ENCODE peak calls at places on chromosome 18, in nine cellular contexts. X is adipocyte, M is left ventricle myocardium inferior, N is cardiac muscle cell, W is endodermal cell, V is A549, T is OCI-LY7, O is body of pancreas, L is thyroid gland. J is an unnamed sample.

GRCh38 chr18:29608982-29609381 is 1432.1 kb upstream of the CDH2 start:
- DNase-seq in O (no peak), N (no peak), L (no peak), W (no peak), X (no peak), T (no peak), V (no peak), M (no peak), J (no peak)

GRCh38 chr18:58064406-58064998 is 20.5 kb downstream of the NEDD4L start:
- DNase-seq in W (no peak), L (no peak), X (no peak), O (no peak), N (no peak), V (no peak), M (no peak), T (no peak), J (no peak)

GRCh38 chr18:44781890-44782289 is 101.2 kb downstream of the SETBP1 start:
- DNase-seq in N (peak; percentile 41), T (no peak), X (peak; percentile 88), L (no peak), V (no peak), W (no peak), M (no peak), O (no peak), J (no peak)

GRCh38 chr18:39840406-39840805 is 2114.6 kb upstream of the PIK3C3 start:
- DNase-seq in L (no peak), M (no peak), W (no peak), N (no peak), X (peak; percentile 14), T (no peak), O (no peak), V (no peak), J (no peak)

GRCh38 chr18:46253498-46253897 is 149.3 kb downstream of the HAUS1 start:
- DNase-seq in V (no peak), N (no peak), M (no peak), T (no peak), L (peak; percentile 23), X (peak; percentile 39), W (no peak), O (no peak), J (no peak)

GRCh38 chr18:34862561-34862960 is 152.5 kb downstream of the DTNA start:
- DNase-seq in X (no peak), W (no peak), N (no peak), T (no peak), M (no peak), L (no peak), O (no peak), V (no peak), J (no peak)

GRCh38 chr18:48719388-48719787 is 180.6 kb downstream of the CTIF start:
- DNase-seq in O (no peak), V (no peak), N (no peak), M (no peak), W (no peak), L (no peak), X (no peak), T (no peak), J (no peak)

GRCh38 chr18:71209944-71210343 is 921.1 kb downstream of the SOCS6 start:
- DNase-seq in X (no peak), V (no peak), N (no peak), L (no peak), M (no peak), W (no peak), T (no peak), O (no peak), J (no peak)

GRCh38 chr18:8750954-8751415 is 45.6 kb downstream of the MTCL1 start:
- DNase-seq in N (no peak), X (peak; percentile 90), V (no peak), M (no peak), L (no peak), T (no peak), W (no peak), O (no peak), J (no peak)

GRCh38 chr18:23106575-23106974 is 28.7 kb upstream of the CABLES1 start:
- DNase-seq in W (no peak), M (no peak), T (no peak), V (peak; percentile 67), O (no peak), X (peak; percentile 68), N (no peak), L (no peak), J (no peak)

GRCh38 chr18:77702686-77703085 is 453.0 kb downstream of the GALR1 start:
- DNase-seq in M (no peak), V (peak; percentile 1), L (no peak), W (peak; percentile 73), O (no peak), N (peak; percentile 5), X (peak; percentile 3), T (peak; percentile 4), J (no peak)

GRCh38 chr18:2535419-2535910 is 35.8 kb downstream of the METTL4 start:
- DNase-seq in M (no peak), L (no peak), V (no peak), T (peak; percentile 95), X (no peak), O (no peak), N (no peak), W (no peak), J (no peak)

GRCh38 chr18:42053188-42053781 is 98.3 kb downstream of the PIK3C3 start:
- DNase-seq in M (no peak), W (peak; percentile 75), X (peak; percentile 77), O (peak; percentile 27), T (peak; percentile 44), L (peak; percentile 26), N (peak; percentile 52), V (no peak), J (peak; percentile 54)

GRCh38 chr18:56233595-56233994 is 404.8 kb downstream of the TXNL1 start:
- DNase-seq in O (no peak), X (peak; percentile 89), W (no peak), N (no peak), M (no peak), V (no peak), T (no peak), L (no peak), J (no peak)

GRCh38 chr18:10234912-10235439 is 219.5 kb upstream of the APCDD1 start:
- DNase-seq in W (no peak), N (peak; percentile 35), L (no peak), M (no peak), O (no peak), T (no peak), X (peak; percentile 89), V (no peak), J (no peak)

GRCh38 chr18:21457179-21457535 is 143.3 kb downstream of the ESCO1 start:
- DNase-seq in W (no peak), N (no peak), L (no peak), M (no peak), O (no peak), T (no peak), X (peak; percentile 59), V (no peak), J (no peak)
- H3K4me1 ChIP-seq in W (no peaks in the 10 kb centered on the region), N (peaks cover 7% of the 10 kb centered on the region), L (no peaks in the 10 kb centered on the region), M (peaks cover 58% of the 10 kb centered on the region), O (no peaks in the 10 kb centered on the region), T (no peaks in the 10 kb centered on the region), X (peaks cover 23% of the 10 kb centered on the region), V (no peaks in the 10 kb centered on the region), J (no peaks in the 10 kb centered on the region)

GRCh38 chr18:13217466-13217961 is 1.0 kb upstream of the LDLRAD4 start:
- DNase-seq in M (peak; percentile 78), N (peak; percentile 70), V (no peak), L (peak; percentile 65), T (no peak), X (peak; percentile 41), W (peak; percentile 87), O (peak; percentile 47), J (no peak)

GRCh38 chr18:13216732-13217465 is 1.7 kb upstream of the LDLRAD4 start:
- DNase-seq in W (peak; percentile 80), T (no peak), V (no peak), M (peak; percentile 59), O (peak; percentile 30), N (peak; percentile 71), X (peak; percentile 46), L (peak; percentile 47), J (no peak)

GRCh38 chr18:13218376-13219011 is at the start of gene LDLRAD4:
- DNase-seq in N (peak; percentile 74), T (no peak), M (peak; percentile 65), V (no peak), O (no peak), W (peak; percentile 80), X (peak; percentile 30), L (peak; percentile 55), J (no peak)

GRCh38 chr18:13219012-13219396 is 444 bp downstream of the LDLRAD4 start:
- DNase-seq in X (no peak), M (no peak), V (no peak), N (no peak), O (no peak), W (no peak), L (no peak), T (no peak), J (no peak)

DNA sequence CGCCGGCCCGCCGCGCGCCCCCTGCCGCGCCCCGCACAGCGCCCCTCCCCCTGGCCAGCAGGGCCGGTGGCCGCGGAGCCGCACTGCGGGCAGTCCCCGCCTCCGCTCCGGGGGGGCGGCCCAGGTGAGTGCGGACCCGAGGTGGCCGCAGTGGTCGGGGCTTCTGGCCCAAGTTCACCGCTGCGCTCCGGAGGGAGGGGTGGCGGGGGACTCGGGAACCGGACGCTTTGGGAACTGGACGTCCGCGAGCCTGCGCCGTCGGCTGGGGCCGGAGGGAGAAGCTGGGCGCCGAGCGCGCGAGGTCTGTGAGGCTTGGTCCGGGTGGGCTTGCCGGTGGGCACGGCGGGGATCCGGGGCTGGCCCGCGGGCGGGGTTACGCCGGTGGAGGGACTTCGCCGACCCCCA is 587 bp upstream of the LDLRAD4 start:
- DNase-seq in M (peak; percentile 57), T (no peak), L (peak; percentile 41), W (peak; percentile 79), V (no peak), N (no peak), X (peak; percentile 8), O (peak; percentile 28), J (no peak)
- H3K4me3 ChIP-seq in M (peak overlapping the region; percentile 74), T (no peak overlapping the region), L (peak overlapping the region; percentile 56), W (peak overlapping the region; percentile 85), V (peak overlapping the region; percentile 71), N (peak overlapping the region; percentile 45), X (peak overlapping the region; percentile 18), O (peak overlapping the region; percentile 62), J (peak overlapping the region; percentile 60)

DNA sequence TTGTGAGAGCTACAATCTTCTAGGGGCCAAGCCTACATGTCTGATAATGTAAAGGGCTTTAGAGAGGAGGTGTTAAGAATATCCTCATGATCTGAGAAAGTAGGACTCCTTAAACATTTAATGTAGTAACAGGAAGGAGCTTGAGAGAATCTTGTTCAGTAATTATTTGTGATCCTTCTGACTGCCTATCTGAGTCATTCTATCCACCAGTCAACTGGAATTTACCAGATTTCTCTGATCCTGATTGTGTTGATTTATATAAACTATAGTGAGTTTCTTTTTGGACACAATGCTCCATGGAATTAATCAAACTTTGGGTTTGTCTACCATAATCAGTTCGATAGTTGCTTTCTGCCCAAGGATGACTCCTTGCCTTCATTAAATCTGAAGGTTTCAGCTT is 310.2 kb downstream of the HRH4 start:
- DNase-seq in T (no peak), W (no peak), L (no peak), N (no peak), X (no peak), M (no peak), O (no peak), V (no peak), J (no peak)
- H3K4me1 ChIP-seq in T (no peaks in the 10 kb centered on the region), W (no peaks in the 10 kb centered on the region), L (no peaks in the 10 kb centered on the region), N (no peaks in the 10 kb centered on the region), X (peaks cover 27% of the 10 kb centered on the region), M (no peaks in the 10 kb centered on the region), O (no peaks in the 10 kb centered on the region), V (no peaks in the 10 kb centered on the region), J (no peaks in the 10 kb centered on the region)

DNA sequence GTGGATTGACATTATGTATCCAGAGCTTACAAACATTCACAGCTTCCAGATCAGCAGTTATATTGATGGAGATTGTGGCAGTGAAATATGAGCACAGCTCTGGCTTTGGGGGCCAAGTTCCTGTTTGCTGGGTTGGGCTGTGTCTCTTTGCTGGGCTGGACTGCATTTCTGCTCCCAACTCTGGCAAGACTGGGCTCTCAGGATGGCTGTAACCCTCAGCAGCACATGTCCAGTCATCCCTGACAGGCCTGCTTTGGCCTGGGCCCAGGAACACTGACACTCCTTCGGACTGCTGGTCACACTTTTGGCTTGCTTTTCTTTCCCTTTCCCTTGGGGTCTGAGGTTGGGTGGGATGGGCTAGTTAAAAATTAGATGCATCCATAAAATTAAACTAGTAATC is 17.9 kb upstream of the VPS4B start:
- DNase-seq in L (peak; percentile 94), M (peak; percentile 19), N (no peak), W (no peak), T (no peak), O (no peak), V (no peak), X (peak; percentile 59), J (no peak)
- H3K4me3 ChIP-seq in L (no peak overlapping the region), M (no peak overlapping the region), N (no peak overlapping the region), W (no peak overlapping the region), T (no peak overlapping the region), O (no peak overlapping the region), V (no peak overlapping the region), X (peak overlapping the region; percentile 9), J (no peak overlapping the region)

J was measured in lung.